ENCODE peak calls at places on chromosomes 5 and 9, in nine cellular contexts. O is kidney, P is coronary artery, U is pancreas, Y is A549, M is breast epithelium, T is heart left ventricle, V is adrenal gland, D is esophagus squamous epithelium. X is an unnamed sample.
A peak's percentile ranks its signal among the peaks of the same experiment; 100 is the strongest.

GRCh38 chr9:126609191-126609590 is 4.5 kb upstream of the LMX1B start:
- DNase-seq in V (no peak), M (no peak), D (no peak), P (no peak), Y (no peak), T (no peak), O (no peak), U (no peak), X (no peak)

GRCh38 chr5:113162770-113163169 is 186.2 kb downstream of the DCP2 start:
- DNase-seq in D (no peak), O (no peak), Y (no peak), T (no peak), P (no peak), V (no peak), U (no peak), M (no peak), X (no peak)

GRCh38 chr9:136013116-136013515 is 51.9 kb upstream of the UBAC1 start:
- DNase-seq in O (peak; percentile 75), P (no peak), U (no peak), Y (no peak), T (peak; percentile 25), V (no peak), M (no peak), D (no peak), X (peak; percentile 38)

GRCh38 chr9:86300701-86301100 is 18.4 kb upstream of the ISCA1 start:
- DNase-seq in O (no peak), V (no peak), Y (no peak), M (no peak), U (no peak), T (no peak), P (no peak), D (no peak), X (no peak)

GRCh38 chr5:2257326-2258244 is 374.9 kb upstream of the IRX4 start:
- DNase-seq in M (no peak), Y (no peak), U (no peak), D (no peak), O (no peak), P (no peak), T (no peak), V (no peak), X (no peak)

GRCh38 chr5:51488803-51489642 is 105.8 kb downstream of the ISL1 start:
- DNase-seq in P (no peak), T (no peak), U (no peak), D (no peak), O (no peak), M (no peak), V (no peak), Y (no peak), X (no peak)

GRCh38 chr9:107249665-107250285 is 33.3 kb upstream of the RAD23B start:
- DNase-seq in D (no peak), U (no peak), Y (no peak), T (no peak), P (no peak), M (no peak), O (no peak), V (no peak), X (no peak)

GRCh38 chr9:135455401-135456030 is 24.1 kb upstream of the PPP1R26 start:
- DNase-seq in T (no peak), P (no peak), D (no peak), U (no peak), O (no peak), M (no peak), V (no peak), Y (no peak), X (no peak)

GRCh38 chr5:5623397-5623796 is 200.9 kb downstream of the ICE1 start:
- DNase-seq in T (no peak), U (no peak), V (no peak), P (no peak), Y (no peak), M (no peak), D (no peak), O (no peak), X (no peak)

GRCh38 chr5:157245477-157245876 is 20.4 kb upstream of the CYFIP2 start:
- DNase-seq in V (no peak), O (no peak), P (no peak), D (no peak), Y (no peak), T (no peak), M (no peak), U (no peak), X (no peak)

GRCh38 chr5:83177803-83178202 is 100.5 kb downstream of the XRCC4 start:
- DNase-seq in D (no peak), Y (no peak), V (no peak), O (no peak), T (no peak), P (no peak), M (no peak), U (no peak), X (no peak)

GRCh38 chr9:25716220-25716872 is 38.1 kb upstream of the TUSC1 start:
- DNase-seq in V (no peak), Y (peak; percentile 35), P (no peak), U (peak; percentile 54), O (no peak), D (no peak), T (peak; percentile 20), M (peak; percentile 62), X (no peak)

GRCh38 chr5:135890867-135891266 is 4.8 kb downstream of the IL9 start:
- DNase-seq in O (no peak), M (no peak), T (no peak), D (no peak), P (no peak), V (no peak), Y (no peak), U (no peak), X (no peak)

GRCh38 chr9:109945571-109945970 is 165.6 kb downstream of the PALM2AKAP2 start:
- DNase-seq in P (no peak), T (no peak), V (no peak), O (no peak), M (no peak), D (no peak), Y (no peak), U (no peak), X (no peak)

GRCh38 chr9:37946041-37946440 is 42.1 kb upstream of the SLC25A51 start:
- DNase-seq in Y (no peak), T (no peak), V (no peak), O (no peak), U (no peak), M (no peak), P (no peak), D (no peak), X (no peak)

GRCh38 chr9:113484258-113484730 is 20.8 kb downstream of the RGS3 start:
- DNase-seq in U (peak; percentile 75), O (no peak), Y (peak; percentile 26), V (peak; percentile 90), T (peak; percentile 83), M (no peak), D (no peak), P (peak; percentile 79), X (no peak)

GRCh38 chr5:86115164-86115563 is 502.6 kb upstream of the COX7C start:
- DNase-seq in Y (no peak), M (no peak), U (no peak), V (no peak), O (no peak), P (no peak), T (no peak), D (no peak), X (no peak)

GRCh38 chr9:122201641-122202040 is 27.1 kb downstream of the LHX6 start:
- DNase-seq in O (no peak), Y (no peak), P (no peak), D (no peak), U (no peak), T (no peak), M (no peak), V (no peak), X (no peak)

GRCh38 chr9:34957492-34958410 is at the start of gene PHF24:
- DNase-seq in V (peak; percentile 22), Y (no peak), U (no peak), M (no peak), O (no peak), D (no peak), T (no peak), P (no peak), X (no peak)

DNA sequence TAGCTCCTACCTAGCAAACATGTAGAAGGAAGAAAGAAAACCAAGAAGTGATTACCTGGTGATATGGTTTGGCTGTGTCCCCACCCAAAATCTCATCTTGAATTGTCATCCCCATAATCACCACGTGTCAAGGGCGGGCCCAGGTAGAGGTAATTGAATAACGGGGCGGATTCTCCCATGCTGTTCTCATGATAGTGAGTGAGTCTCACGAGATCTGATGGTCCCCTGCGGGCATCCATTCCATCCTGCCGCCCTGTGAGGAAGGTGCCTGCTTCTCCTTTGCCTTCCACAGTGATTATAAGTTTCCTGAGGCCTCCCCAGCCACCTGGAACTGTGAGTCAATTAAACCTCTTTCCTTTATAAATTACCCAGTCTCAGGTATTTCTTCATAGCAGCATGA is 27.4 kb upstream of the ANKRD34B start:
- DNase-seq in V (no peak), U (no peak), D (no peak), O (no peak), Y (no peak), M (no peak), P (no peak), T (no peak), X (no peak)
- H3K27ac ChIP-seq in V (no peak overlapping the region), U (no peak overlapping the region), D (no peak overlapping the region), O (no peak overlapping the region), Y (no peak overlapping the region), M (no peak overlapping the region), P (no peak overlapping the region), T (no peak overlapping the region), X (no peak overlapping the region)

GRCh38 chr5:172573986-172574844 is 66.8 kb upstream of the NEURL1B start:
- DNase-seq in M (no peak), V (no peak), D (no peak), O (peak; percentile 56), U (no peak), T (no peak), Y (no peak), P (no peak), X (peak; percentile 40)
- H3K4me3 ChIP-seq in M (no peak overlapping the region), V (no peak overlapping the region), D (no peak overlapping the region), O (no peak overlapping the region), U (no peak overlapping the region), T (no peak overlapping the region), Y (no peak overlapping the region), P (no peak overlapping the region), X (no peak overlapping the region)

DNA sequence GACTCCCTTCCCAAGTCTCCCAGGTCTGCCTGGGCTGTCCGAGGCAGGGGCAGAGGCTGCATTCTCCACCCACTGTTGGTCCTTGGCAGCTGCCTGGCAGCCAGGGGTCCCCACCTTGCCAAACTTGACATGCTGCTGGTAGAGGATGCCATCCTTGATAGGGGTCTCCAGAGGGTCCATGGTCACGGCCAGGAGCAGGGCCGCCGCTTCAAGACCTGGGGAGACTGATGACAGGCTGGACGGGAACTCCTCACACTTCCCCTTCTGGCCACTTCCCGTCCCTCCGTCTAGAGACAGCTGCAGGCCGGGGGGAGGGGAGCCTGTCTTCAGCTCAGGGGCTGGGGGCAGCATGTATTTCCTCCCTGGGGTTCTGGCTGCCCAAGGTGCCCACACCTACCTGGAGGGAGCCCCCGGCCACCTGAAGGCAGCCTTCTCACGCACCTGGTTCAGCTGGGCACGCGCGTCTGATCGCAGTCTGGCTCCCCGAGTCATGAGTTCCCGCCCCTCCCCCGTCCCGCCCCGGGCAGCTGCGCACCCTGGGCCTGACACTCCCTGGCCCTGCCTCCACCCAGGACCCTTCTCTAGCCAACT is at the start of gene DOK3:
- DNase-seq in D (no peak), U (peak; percentile 42), P (no peak), T (no peak), M (no peak), O (peak; percentile 72), Y (no peak), V (no peak), X (no peak)
- H3K27ac ChIP-seq in D (peak within 1 kb of the TSS; percentile 46), U (no peak within 1 kb of the TSS), P (peak within 1 kb of the TSS; percentile 79), T (peak within 1 kb of the TSS; percentile 93), M (peak within 1 kb of the TSS; percentile 19), O (no peak within 1 kb of the TSS), Y (no peak within 1 kb of the TSS), V (peak within 1 kb of the TSS; percentile 60), X (no peak within 1 kb of the TSS)

GRCh38 chr5:122959740-122960450 is 76.6 kb downstream of the PPIC start:
- DNase-seq in Y (no peak), P (no peak), M (no peak), V (no peak), O (no peak), T (no peak), D (no peak), U (no peak), X (no peak)
- H3K4me3 ChIP-seq in Y (no peak overlapping the region), P (no peak overlapping the region), M (no peak overlapping the region), V (no peak overlapping the region), O (no peak overlapping the region), T (no peak overlapping the region), D (no peak overlapping the region), U (no peak overlapping the region), X (no peak overlapping the region)